ENCODE peak calls at places on chromosomes 2 and 18, in ten cellular contexts. One of them, this sample, is unnamed.

GRCh38 chr2:29073913-29074312 is 410 bp downstream of the PCARE start:
- DNase-seq in ovary: no peak
- DNase-seq in activated T-helper 9 cell treated with anti-CD3 and anti-CD28 coated beads, Interleukin-2, amount 50 U/mL, for 16 hours: no peak
- DNase-seq in CD4-positive, CD25-positive, alpha-beta regulatory T cell: no peak
- DNase-seq in Caco-2: no peak
- DNase-seq in activated naive CD8-positive, alpha-beta T cell treated with anti-CD3 and anti-CD28 coated beads, Interleukin-2, amount 50 U/mL, for 24 hours: no peak
- DNase-seq in epithelial cell of esophagus: no peak
- DNase-seq in SK-N-SH: no peak
- DNase-seq in NCI-H146: no peak
- DNase-seq in activated T-helper 1 cell treated with Interleukin-2 at 50 U/mL for 16 hours: no peak
- DNase-seq in this sample: no peak

GRCh38 chr18:7221424-7222155 is 9.3 kb upstream of the LRRC30 start:
- DNase-seq in ovary: no peak
- DNase-seq in activated T-helper 9 cell treated with anti-CD3 and anti-CD28 coated beads, Interleukin-2, amount 50 U/mL, for 16 hours: no peak
- DNase-seq in CD4-positive, CD25-positive, alpha-beta regulatory T cell: no peak
- DNase-seq in Caco-2: peak
- DNase-seq in activated naive CD8-positive, alpha-beta T cell treated with anti-CD3 and anti-CD28 coated beads, Interleukin-2, amount 50 U/mL, for 24 hours: peak
- DNase-seq in epithelial cell of esophagus: peak
- DNase-seq in SK-N-SH: peak
- DNase-seq in NCI-H146: peak
- DNase-seq in activated T-helper 1 cell treated with Interleukin-2 at 50 U/mL for 16 hours: no peak
- DNase-seq in this sample: peak

GRCh38 chr2:157420771-157421323 is 23.0 kb downstream of the CYTIP start:
- DNase-seq in ovary: no peak
- DNase-seq in activated T-helper 9 cell treated with anti-CD3 and anti-CD28 coated beads, Interleukin-2, amount 50 U/mL, for 16 hours: no peak
- DNase-seq in CD4-positive, CD25-positive, alpha-beta regulatory T cell: peak
- DNase-seq in Caco-2: no peak
- DNase-seq in activated naive CD8-positive, alpha-beta T cell treated with anti-CD3 and anti-CD28 coated beads, Interleukin-2, amount 50 U/mL, for 24 hours: no peak
- DNase-seq in epithelial cell of esophagus: no peak
- DNase-seq in SK-N-SH: no peak
- DNase-seq in NCI-H146: no peak
- DNase-seq in activated T-helper 1 cell treated with Interleukin-2 at 50 U/mL for 16 hours: no peak
- DNase-seq in this sample: peak

GRCh38 chr18:48376406-48376805 is 32.8 kb downstream of the ZBTB7C start:
- DNase-seq in ovary: no peak
- DNase-seq in activated T-helper 9 cell treated with anti-CD3 and anti-CD28 coated beads, Interleukin-2, amount 50 U/mL, for 16 hours: no peak
- DNase-seq in CD4-positive, CD25-positive, alpha-beta regulatory T cell: no peak
- DNase-seq in Caco-2: no peak
- DNase-seq in activated naive CD8-positive, alpha-beta T cell treated with anti-CD3 and anti-CD28 coated beads, Interleukin-2, amount 50 U/mL, for 24 hours: no peak
- DNase-seq in epithelial cell of esophagus: no peak
- DNase-seq in SK-N-SH: peak
- DNase-seq in NCI-H146: peak
- DNase-seq in activated T-helper 1 cell treated with Interleukin-2 at 50 U/mL for 16 hours: no peak
- DNase-seq in this sample: no peak

GRCh38 chr2:204024503-204024902 is 87.9 kb downstream of the ICOS start:
- DNase-seq in ovary: no peak
- DNase-seq in activated T-helper 9 cell treated with anti-CD3 and anti-CD28 coated beads, Interleukin-2, amount 50 U/mL, for 16 hours: no peak
- DNase-seq in CD4-positive, CD25-positive, alpha-beta regulatory T cell: no peak
- DNase-seq in Caco-2: peak
- DNase-seq in activated naive CD8-positive, alpha-beta T cell treated with anti-CD3 and anti-CD28 coated beads, Interleukin-2, amount 50 U/mL, for 24 hours: no peak
- DNase-seq in epithelial cell of esophagus: peak
- DNase-seq in SK-N-SH: peak
- DNase-seq in NCI-H146: peak
- DNase-seq in activated T-helper 1 cell treated with Interleukin-2 at 50 U/mL for 16 hours: no peak
- DNase-seq in this sample: peak

GRCh38 chr18:79712206-79712857 is 32.7 kb downstream of the CTDP1 start:
- DNase-seq in ovary: no peak
- DNase-seq in activated T-helper 9 cell treated with anti-CD3 and anti-CD28 coated beads, Interleukin-2, amount 50 U/mL, for 16 hours: no peak
- DNase-seq in CD4-positive, CD25-positive, alpha-beta regulatory T cell: no peak
- DNase-seq in Caco-2: no peak
- DNase-seq in activated naive CD8-positive, alpha-beta T cell treated with anti-CD3 and anti-CD28 coated beads, Interleukin-2, amount 50 U/mL, for 24 hours: no peak
- DNase-seq in epithelial cell of esophagus: no peak
- DNase-seq in SK-N-SH: no peak
- DNase-seq in NCI-H146: no peak
- DNase-seq in activated T-helper 1 cell treated with Interleukin-2 at 50 U/mL for 16 hours: no peak
- DNase-seq in this sample: no peak

GRCh38 chr2:171432969-171433762 is 624 bp downstream of the METTL8 start:
- DNase-seq in ovary: no peak
- DNase-seq in activated T-helper 9 cell treated with anti-CD3 and anti-CD28 coated beads, Interleukin-2, amount 50 U/mL, for 16 hours: peak
- DNase-seq in CD4-positive, CD25-positive, alpha-beta regulatory T cell: peak
- DNase-seq in Caco-2: peak
- DNase-seq in activated naive CD8-positive, alpha-beta T cell treated with anti-CD3 and anti-CD28 coated beads, Interleukin-2, amount 50 U/mL, for 24 hours: peak
- DNase-seq in epithelial cell of esophagus: peak
- DNase-seq in SK-N-SH: peak
- DNase-seq in NCI-H146: peak
- DNase-seq in activated T-helper 1 cell treated with Interleukin-2 at 50 U/mL for 16 hours: peak
- DNase-seq in this sample: peak

GRCh38 chr18:58525517-58525916 is 103.4 kb downstream of the ALPK2 start:
- DNase-seq in ovary: no peak
- DNase-seq in activated T-helper 9 cell treated with anti-CD3 and anti-CD28 coated beads, Interleukin-2, amount 50 U/mL, for 16 hours: peak
- DNase-seq in CD4-positive, CD25-positive, alpha-beta regulatory T cell: no peak
- DNase-seq in Caco-2: no peak
- DNase-seq in activated naive CD8-positive, alpha-beta T cell treated with anti-CD3 and anti-CD28 coated beads, Interleukin-2, amount 50 U/mL, for 24 hours: peak
- DNase-seq in epithelial cell of esophagus: peak
- DNase-seq in SK-N-SH: no peak
- DNase-seq in NCI-H146: no peak
- DNase-seq in activated T-helper 1 cell treated with Interleukin-2 at 50 U/mL for 16 hours: no peak
- DNase-seq in this sample: peak

GRCh38 chr2:209771474-209772292 is at the start of gene UNC80:
- DNase-seq in ovary: peak
- DNase-seq in activated T-helper 9 cell treated with anti-CD3 and anti-CD28 coated beads, Interleukin-2, amount 50 U/mL, for 16 hours: no peak
- DNase-seq in CD4-positive, CD25-positive, alpha-beta regulatory T cell: no peak
- DNase-seq in Caco-2: no peak
- DNase-seq in activated naive CD8-positive, alpha-beta T cell treated with anti-CD3 and anti-CD28 coated beads, Interleukin-2, amount 50 U/mL, for 24 hours: peak
- DNase-seq in epithelial cell of esophagus: peak
- DNase-seq in SK-N-SH: peak
- DNase-seq in NCI-H146: peak
- DNase-seq in activated T-helper 1 cell treated with Interleukin-2 at 50 U/mL for 16 hours: no peak
- DNase-seq in this sample: peak

GRCh38 chr18:35407871-35408481 is 30.8 kb upstream of the ZNF396 start:
- DNase-seq in ovary: no peak
- DNase-seq in activated T-helper 9 cell treated with anti-CD3 and anti-CD28 coated beads, Interleukin-2, amount 50 U/mL, for 16 hours: no peak
- DNase-seq in CD4-positive, CD25-positive, alpha-beta regulatory T cell: peak
- DNase-seq in Caco-2: no peak
- DNase-seq in activated naive CD8-positive, alpha-beta T cell treated with anti-CD3 and anti-CD28 coated beads, Interleukin-2, amount 50 U/mL, for 24 hours: peak
- DNase-seq in epithelial cell of esophagus: peak
- DNase-seq in SK-N-SH: peak
- DNase-seq in NCI-H146: peak
- DNase-seq in activated T-helper 1 cell treated with Interleukin-2 at 50 U/mL for 16 hours: no peak
- DNase-seq in this sample: peak

GRCh38 chr2:217121565-217121964 is 261.7 kb upstream of the TNP1 start:
- DNase-seq in ovary: no peak
- DNase-seq in activated T-helper 9 cell treated with anti-CD3 and anti-CD28 coated beads, Interleukin-2, amount 50 U/mL, for 16 hours: no peak
- DNase-seq in CD4-positive, CD25-positive, alpha-beta regulatory T cell: no peak
- DNase-seq in Caco-2: no peak
- DNase-seq in activated naive CD8-positive, alpha-beta T cell treated with anti-CD3 and anti-CD28 coated beads, Interleukin-2, amount 50 U/mL, for 24 hours: no peak
- DNase-seq in epithelial cell of esophagus: no peak
- DNase-seq in SK-N-SH: no peak
- DNase-seq in NCI-H146: no peak
- DNase-seq in activated T-helper 1 cell treated with Interleukin-2 at 50 U/mL for 16 hours: no peak
- DNase-seq in this sample: no peak

GRCh38 chr2:41829011-41829500 is 218.8 kb upstream of the PKDCC start:
- DNase-seq in ovary: no peak
- DNase-seq in activated T-helper 9 cell treated with anti-CD3 and anti-CD28 coated beads, Interleukin-2, amount 50 U/mL, for 16 hours: no peak
- DNase-seq in CD4-positive, CD25-positive, alpha-beta regulatory T cell: no peak
- DNase-seq in Caco-2: no peak
- DNase-seq in activated naive CD8-positive, alpha-beta T cell treated with anti-CD3 and anti-CD28 coated beads, Interleukin-2, amount 50 U/mL, for 24 hours: no peak
- DNase-seq in epithelial cell of esophagus: no peak
- DNase-seq in SK-N-SH: no peak
- DNase-seq in NCI-H146: no peak
- DNase-seq in activated T-helper 1 cell treated with Interleukin-2 at 50 U/mL for 16 hours: no peak
- DNase-seq in this sample: no peak

GRCh38 chr2:42448163-42448562 is 45.6 kb downstream of the KCNG3 start:
- DNase-seq in ovary: no peak
- DNase-seq in activated T-helper 9 cell treated with anti-CD3 and anti-CD28 coated beads, Interleukin-2, amount 50 U/mL, for 16 hours: no peak
- DNase-seq in CD4-positive, CD25-positive, alpha-beta regulatory T cell: no peak
- DNase-seq in Caco-2: no peak
- DNase-seq in activated naive CD8-positive, alpha-beta T cell treated with anti-CD3 and anti-CD28 coated beads, Interleukin-2, amount 50 U/mL, for 24 hours: no peak
- DNase-seq in epithelial cell of esophagus: no peak
- DNase-seq in SK-N-SH: no peak
- DNase-seq in NCI-H146: no peak
- DNase-seq in activated T-helper 1 cell treated with Interleukin-2 at 50 U/mL for 16 hours: no peak
- DNase-seq in this sample: no peak

GRCh38 chr2:46151582-46151981 is 145.6 kb upstream of the EPAS1 start:
- DNase-seq in ovary: no peak
- DNase-seq in activated T-helper 9 cell treated with anti-CD3 and anti-CD28 coated beads, Interleukin-2, amount 50 U/mL, for 16 hours: no peak
- DNase-seq in CD4-positive, CD25-positive, alpha-beta regulatory T cell: no peak
- DNase-seq in Caco-2: no peak
- DNase-seq in activated naive CD8-positive, alpha-beta T cell treated with anti-CD3 and anti-CD28 coated beads, Interleukin-2, amount 50 U/mL, for 24 hours: no peak
- DNase-seq in epithelial cell of esophagus: peak
- DNase-seq in SK-N-SH: no peak
- DNase-seq in NCI-H146: no peak
- DNase-seq in activated T-helper 1 cell treated with Interleukin-2 at 50 U/mL for 16 hours: no peak
- DNase-seq in this sample: peak

GRCh38 chr2:129296401-129297343 is 682.8 kb upstream of the RAB6C start:
- DNase-seq in ovary: no peak
- DNase-seq in activated T-helper 9 cell treated with anti-CD3 and anti-CD28 coated beads, Interleukin-2, amount 50 U/mL, for 16 hours: no peak
- DNase-seq in CD4-positive, CD25-positive, alpha-beta regulatory T cell: no peak
- DNase-seq in Caco-2: no peak
- DNase-seq in activated naive CD8-positive, alpha-beta T cell treated with anti-CD3 and anti-CD28 coated beads, Interleukin-2, amount 50 U/mL, for 24 hours: no peak
- DNase-seq in epithelial cell of esophagus: no peak
- DNase-seq in SK-N-SH: peak
- DNase-seq in NCI-H146: no peak
- DNase-seq in activated T-helper 1 cell treated with Interleukin-2 at 50 U/mL for 16 hours: no peak
- DNase-seq in this sample: no peak

This sample was measured in choroid plexus epithelial cell.